ENCODE peak calls at places on chromosomes 12 and 14, in four cellular contexts. D is transverse colon, W is HCT116, X is K562. N is an unnamed sample.

GRCh38 chr12:120234643-120235368 is 30.7 kb downstream of the PXN start:
- DNase-seq in W (peak; percentile 61), X (peak; percentile 76), D (peak; percentile 77), N (peak; percentile 98)

GRCh38 chr12:10361084-10361483 is 28.8 kb downstream of the KLRK1 start:
- DNase-seq in X (no peak), D (no peak), W (no peak), N (no peak)

GRCh38 chr14:82725188-82725587 is 1191.5 kb upstream of the SEL1L start:
- DNase-seq in D (no peak), X (no peak), W (no peak), N (no peak)

GRCh38 chr14:30610719-30611388 is 11.3 kb upstream of the SCFD1 start:
- DNase-seq in X (peak; percentile 10), W (peak; percentile 36), D (peak; percentile 74), N (no peak)

GRCh38 chr14:78399316-78399889 is 229.2 kb downstream of the NRXN3 start:
- DNase-seq in W (no peak), D (no peak), X (no peak), N (no peak)

GRCh38 chr12:11839093-11839641 is 189.7 kb downstream of the ETV6 start:
- DNase-seq in X (no peak), D (peak; percentile 42), W (no peak), N (no peak)

GRCh38 chr14:55274760-55275159 is 3.5 kb downstream of the FBXO34 start:
- DNase-seq in X (no peak), W (no peak), D (no peak), N (no peak)

GRCh38 chr14:25097120-25097519 is 47.2 kb upstream of the STXBP6 start:
- DNase-seq in W (no peak), X (no peak), D (no peak), N (no peak)

GRCh38 chr12:63895841-63896240 is 51.3 kb downstream of the SRGAP1 start:
- DNase-seq in D (no peak), W (no peak), X (no peak), N (no peak)

GRCh38 chr12:81128930-81129554 is 51.2 kb downstream of the ACSS3 start:
- DNase-seq in X (peak; percentile 10), D (no peak), W (peak; percentile 22), N (no peak)

GRCh38 chr12:59595557-59596231 is at the start of gene SLC16A7:
- DNase-seq in D (peak; percentile 83), W (peak; percentile 59), X (no peak), N (peak; percentile 97)

GRCh38 chr12:123105427-123105826 is 45.5 kb downstream of the PITPNM2 start:
- DNase-seq in X (no peak), D (no peak), W (no peak), N (no peak)

GRCh38 chr12:132632521-132633228 is 14.1 kb downstream of the P2RX2 start:
- DNase-seq in X (no peak), D (no peak), W (no peak), N (no peak)

GRCh38 chr14:52025310-52025709 is 36.0 kb downstream of the RTRAF start:
- DNase-seq in X (no peak), D (no peak), W (no peak), N (no peak)

GRCh38 chr14:63952933-63953437 is 100.2 kb downstream of the SYNE2 start:
- DNase-seq in X (no peak), D (no peak), W (no peak), N (no peak)

GRCh38 chr12:5430639-5431603 is 987 bp upstream of the NTF3 start:
- DNase-seq in W (no peak), X (no peak), D (no peak), N (peak; percentile 68)

GRCh38 chr14:104536942-104537612 is 42.5 kb upstream of the C14orf180 start:
- DNase-seq in D (no peak), X (no peak), W (peak; percentile 12), N (no peak)

GRCh38 chr12:125064492-125064891 is 743 bp upstream of the AACS start:
- DNase-seq in X (no peak), W (no peak), D (no peak), N (no peak)

GRCh38 chr14:55237999-55238680 is 33.1 kb upstream of the FBXO34 start:
- DNase-seq in X (no peak), D (no peak), W (no peak), N (no peak)

GRCh38 chr12:56243731-56244181 is 13.9 kb downstream of the SLC39A5 start:
- DNase-seq in W (no peak), X (peak; percentile 67), D (no peak), N (no peak)

GRCh38 chr14:24639905-24640304 is 5.9 kb upstream of the GZMB start:
- DNase-seq in X (no peak), W (no peak), D (no peak), N (no peak)

GRCh38 chr14:74065746-74066575 is 18.3 kb downstream of the ALDH6A1 start:
- DNase-seq in W (no peak), D (no peak), X (no peak), N (no peak)

GRCh38 chr12:64237382-64237781 is 15.3 kb upstream of the KICS2 start:
- DNase-seq in D (no peak), W (no peak), X (no peak), N (no peak)

GRCh38 chr14:24325963-24326362 is 8.9 kb downstream of the ADCY4 start:
- DNase-seq in D (no peak), X (no peak), W (no peak), N (no peak)

GRCh38 chr12:77914089-77914488 is 83.4 kb downstream of the NAV3 start:
- DNase-seq in D (no peak), W (no peak), X (no peak), N (no peak)

GRCh38 chr14:103189481-103190470 is 66.5 kb downstream of the TNFAIP2 start:
- DNase-seq in X (no peak), W (no peak), D (no peak), N (no peak)

GRCh38 chr12:14850929-14851663 is 7.8 kb upstream of the ART4 start:
- DNase-seq in W (no peak), X (no peak), D (no peak), N (no peak)

GRCh38 chr14:76956253-76957090 is 72.0 kb downstream of the IRF2BPL start:
- DNase-seq in X (peak; percentile 79), D (peak; percentile 92), W (peak; percentile 82), N (peak; percentile 96)

GRCh38 chr14:76961631-76962302 is 66.7 kb downstream of the IRF2BPL start:
- DNase-seq in W (peak; percentile 98), X (peak; percentile 78), D (peak; percentile 89), N (peak; percentile 95)

GRCh38 chr14:76957224-76957881 is 71.2 kb downstream of the IRF2BPL start:
- DNase-seq in D (no peak), W (no peak), X (no peak), N (no peak)

GRCh38 chr14:76958020-76958965 is 70.2 kb downstream of the IRF2BPL start:
- DNase-seq in W (no peak), D (no peak), X (no peak), N (no peak)

DNA sequence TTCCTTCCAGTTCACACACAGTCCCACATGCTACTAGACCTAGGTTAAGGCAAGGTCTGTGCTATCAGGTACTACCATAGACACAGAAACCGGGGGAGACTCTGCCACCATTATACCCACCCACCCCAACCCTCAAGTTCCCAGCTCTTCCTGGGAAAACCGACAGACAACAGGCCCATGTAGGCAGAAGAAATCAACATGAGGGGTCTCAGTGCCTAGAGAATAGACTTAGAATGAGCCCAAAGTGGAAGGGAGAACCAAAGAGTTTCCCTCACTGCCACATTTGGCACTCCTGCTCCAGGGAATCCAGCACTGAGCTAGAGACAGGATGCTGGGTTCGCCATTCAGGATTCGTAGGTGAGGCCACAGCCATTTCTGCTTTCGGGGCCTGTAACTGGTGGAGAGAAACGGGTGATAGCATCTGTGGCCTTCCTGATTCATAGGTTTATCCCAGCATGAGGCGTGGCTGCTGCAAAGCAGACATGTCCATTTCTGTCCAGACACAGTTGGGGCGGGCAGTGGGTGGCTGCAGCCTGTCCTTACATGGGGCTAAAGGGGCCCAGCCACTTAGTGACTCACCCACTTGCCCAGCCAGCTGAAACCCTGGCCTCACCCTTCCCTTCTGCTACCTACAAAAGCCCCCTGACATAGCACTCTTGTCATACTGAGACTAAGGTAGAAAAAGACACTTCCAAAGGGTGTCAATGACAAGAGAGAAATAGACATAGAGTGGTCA is 69.4 kb downstream of the IRF2BPL start:
- DNase-seq in D (no peak), X (peak; percentile 56), W (peak; percentile 64), N (no peak)
- TF ChIP-seq POLR2AphosphoS5 in D (no peak), X (no peak), W (peak; percentile 59), N (peak; percentile 74)

DNA sequence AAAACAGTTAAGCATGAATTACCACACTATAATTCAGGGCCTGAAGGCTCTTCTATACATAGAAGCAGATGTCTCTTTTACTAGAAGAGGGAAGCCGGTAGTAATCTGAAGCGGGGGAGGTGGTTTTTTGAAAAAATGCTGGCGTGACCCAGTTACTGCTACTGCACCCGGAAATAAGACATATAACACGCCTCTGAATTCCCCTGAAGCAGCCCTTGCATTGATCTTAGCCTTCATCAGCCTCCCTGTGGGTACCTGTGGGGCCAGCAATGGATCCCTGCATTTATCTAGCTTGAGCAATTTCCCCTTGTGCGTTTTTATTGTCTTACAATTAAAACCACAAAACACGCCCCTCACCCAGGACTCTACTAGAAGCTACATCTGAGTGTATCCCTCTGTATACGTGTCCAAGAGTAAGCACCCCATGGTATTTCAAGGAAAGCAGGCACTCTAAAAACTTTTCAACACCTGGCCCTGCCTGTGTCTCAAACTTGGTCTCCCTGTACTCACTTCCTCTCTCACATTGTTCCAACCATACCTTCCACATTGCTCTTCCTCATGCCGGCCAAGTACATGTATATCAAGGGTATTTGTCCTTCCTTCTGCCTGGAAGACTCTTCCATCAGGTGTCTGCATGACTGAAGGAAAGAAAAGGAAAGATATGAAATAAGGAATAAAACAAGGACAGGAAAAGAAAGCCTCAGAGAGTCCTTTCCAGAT is 210.8 kb upstream of the ARID2 start:
- DNase-seq in X (no peak), D (no peak), W (no peak), N (no peak)
- H3K4me3 ChIP-seq in X (no peak overlapping the region), D (no peak overlapping the region), W (no peak overlapping the region), N (no peak overlapping the region)

GRCh38 chr12:70839544-70839943 is 81.0 kb downstream of the PTPRR start:
- DNase-seq in D (no peak), X (no peak), W (no peak), N (no peak)
- TF ChIP-seq CTCF in D (no peak), X (peak; percentile 34), W (no peak), N (no peak)

GRCh38 chr12:48349471-48349870 is 1.2 kb downstream of the ZNF641 start:
- DNase-seq in X (no peak), W (no peak), D (no peak), N (no peak)

GRCh38 chr12:48356041-48356768 is 5.5 kb upstream of the ZNF641 start:
- DNase-seq in X (peak; percentile 1), D (no peak), W (no peak), N (no peak)

GRCh38 chr12:48350249-48351021 is at the start of gene ZNF641:
- DNase-seq in D (peak; percentile 89), W (no peak), X (peak; percentile 87), N (no peak)

GRCh38 chr12:48352157-48352775 is 1.5 kb upstream of the ZNF641 start:
- DNase-seq in X (peak; percentile 32), W (no peak), D (no peak), N (no peak)

DNA sequence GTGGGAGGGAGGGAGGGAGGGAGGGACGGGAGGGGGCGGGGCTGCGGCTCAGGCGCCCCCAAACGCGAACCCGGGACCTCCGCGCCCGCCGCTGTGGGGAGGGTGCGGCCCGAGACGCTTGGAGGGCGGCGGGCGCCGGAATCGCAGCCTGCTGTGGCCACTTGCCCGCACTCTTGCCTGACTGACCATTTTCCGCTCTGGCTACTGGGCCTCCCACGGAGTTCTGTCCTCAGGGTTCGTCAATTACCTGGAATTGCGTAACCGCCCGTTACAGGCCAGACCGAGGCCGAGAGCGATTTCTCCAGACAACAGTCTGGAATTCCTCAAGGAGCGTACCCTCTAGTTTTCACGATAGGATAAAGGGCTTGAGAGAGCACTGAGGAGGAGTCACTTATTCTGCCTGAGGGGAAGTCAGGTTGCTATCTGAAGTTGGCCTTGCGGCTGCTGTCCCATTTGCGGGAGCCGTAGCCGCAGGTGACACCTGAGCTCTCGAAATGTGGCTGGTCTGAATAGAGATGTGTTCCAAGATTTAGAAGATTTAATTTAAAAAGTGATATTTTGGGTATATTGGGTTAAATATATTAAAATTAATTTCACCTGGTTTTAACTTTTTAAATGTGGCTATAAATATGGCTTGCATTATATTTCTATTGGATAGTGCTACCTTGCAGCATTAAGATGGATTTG is 446 bp upstream of the ZNF641 start:
- DNase-seq in D (peak; percentile 77), X (no peak), W (peak; percentile 40), N (peak; percentile 95)
- TF ChIP-seq POLR2AphosphoS5 in D (peak; percentile 12), X (no peak), W (peak; percentile 5), N (peak; percentile 50)